ENCODE peak calls at places on chromosomes 16 and 17, in six cellular contexts. I, L, W, R, G and V are unnamed samples. For H3K4me1 and H3K27me3, the result is how much of the 10 kb centered on the place peaks cover.

GRCh38 chr17:80069886-80070177 is 31.5 kb upstream of the GAA start:
- DNase-seq in R (no peak), I (no peak), W (no peak), G (no peak), L (no peak), V (no peak)

GRCh38 chr17:13702266-13702665 is 100.5 kb upstream of the HS3ST3A1 start:
- DNase-seq in G (no peak), W (no peak), R (peak), I (no peak), L (no peak), V (no peak)

GRCh38 chr16:67667817-67668494 is 1.3 kb downstream of the C16orf86 start:
- DNase-seq in G (peak), I (peak), R (peak), L (peak), W (peak), V (peak)

GRCh38 chr16:26993988-26994387 is 72.7 kb upstream of the C16orf82 start:
- DNase-seq in I (no peak), L (no peak), G (no peak), R (no peak), W (no peak), V (no peak)

GRCh38 chr16:87380403-87380802 is 3.2 kb downstream of the FBXO31 start:
- DNase-seq in W (no peak), I (no peak), L (no peak), G (no peak), R (no peak), V (no peak)

GRCh38 chr17:51256101-51256500 is 3.7 kb downstream of the MBTD1 start:
- DNase-seq in I (no peak), W (no peak), R (peak), G (no peak), L (no peak), V (peak)

GRCh38 chr16:2953706-2954105 is 10.4 kb upstream of the KREMEN2 start:
- DNase-seq in L (no peak), G (no peak), W (no peak), I (no peak), R (no peak), V (no peak)

GRCh38 chr17:33210240-33210639 is 82.9 kb downstream of the ASIC2 start:
- DNase-seq in G (no peak), W (no peak), I (no peak), R (no peak), L (no peak), V (no peak)

GRCh38 chr16:3444032-3444388 is 530 bp downstream of the NAA60 start:
- DNase-seq in G (peak), R (peak), W (no peak), I (no peak), L (peak), V (peak)

GRCh38 chr16:69035375-69035774 is 70.1 kb upstream of the HAS3 start:
- DNase-seq in L (no peak), G (no peak), W (no peak), R (no peak), I (no peak), V (no peak)

GRCh38 chr16:66408181-66409048 is 18.7 kb upstream of the BEAN1 start:
- DNase-seq in L (no peak), R (peak), I (no peak), W (no peak), G (peak), V (peak)

GRCh38 chr17:78122221-78122990 is 6.1 kb downstream of the TMC6 start:
- DNase-seq in G (no peak), W (no peak), L (no peak), I (no peak), R (no peak), V (no peak)

GRCh38 chr16:534089-534635 is 6.7 kb downstream of the CAPN15 start:
- DNase-seq in L (peak), W (no peak), I (no peak), G (no peak), R (peak), V (peak)

GRCh38 chr17:52105601-52106000 is 52.9 kb downstream of the CA10 start:
- DNase-seq in L (no peak), R (no peak), G (no peak), I (no peak), W (no peak), V (no peak)

DNA sequence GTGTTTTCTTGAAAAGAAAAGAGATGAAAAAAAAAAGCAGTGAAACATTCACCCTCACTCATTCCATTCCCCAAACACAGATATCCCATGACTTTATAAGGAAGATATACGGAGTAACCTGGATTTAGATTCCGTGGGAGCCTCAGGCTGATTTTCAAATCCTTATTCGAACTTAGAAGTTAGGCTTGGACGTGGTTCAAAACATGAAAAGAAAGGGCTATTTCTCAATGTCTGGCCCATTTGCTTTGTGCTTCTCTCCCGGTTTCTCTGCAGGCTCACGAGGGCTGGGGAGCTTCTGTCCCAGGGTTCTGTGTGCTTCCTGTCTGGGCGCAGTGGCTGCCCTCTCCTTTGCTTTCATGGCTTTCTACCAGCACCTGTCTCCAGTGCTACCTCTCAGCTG is 33.9 kb downstream of the CUEDC1 start:
- DNase-seq in W (peak), I (no peak), G (no peak), L (no peak), R (no peak), V (no peak)
- H3K4me1 ChIP-seq in W (under half), I (under half), G (under half), L (half or more), R (under half), V (under half)

GRCh38 chr16:73179671-73180370 is 131.9 kb upstream of the ZFHX3 start:
- DNase-seq in R (no peak), I (no peak), L (peak), G (no peak), W (no peak), V (no peak)

GRCh38 chr16:73173396-73173795 is 125.5 kb upstream of the ZFHX3 start:
- DNase-seq in R (no peak), L (no peak), G (no peak), I (no peak), W (no peak), V (no peak)

GRCh38 chr16:73172621-73173312 is 124.8 kb upstream of the ZFHX3 start:
- DNase-seq in I (peak), R (peak), G (no peak), L (peak), W (peak), V (peak)

GRCh38 chr16:73176577-73177013 is 128.7 kb upstream of the ZFHX3 start:
- DNase-seq in G (no peak), R (peak), W (no peak), L (no peak), I (no peak), V (peak)

GRCh38 chr16:73177896-73178295 is 130.0 kb upstream of the ZFHX3 start:
- DNase-seq in G (no peak), I (no peak), W (no peak), R (no peak), L (no peak), V (no peak)
- H3K27ac ChIP-seq in G (no peak), I (no peak), W (no peak), R (peak), L (no peak), V (no peak)

GRCh38 chr17:38562903-38563302 is 42.8 kb downstream of the SRCIN1 start:
- DNase-seq in G (no peak), W (no peak), L (no peak), R (no peak), I (no peak), V (no peak)

GRCh38 chr17:38564869-38565268 is 40.9 kb downstream of the SRCIN1 start:
- DNase-seq in G (no peak), R (no peak), I (no peak), W (no peak), L (no peak), V (no peak)

GRCh38 chr17:38562215-38562569 is 43.6 kb downstream of the SRCIN1 start:
- DNase-seq in R (no peak), G (no peak), L (no peak), I (no peak), W (no peak), V (no peak)

GRCh38 chr17:38564254-38564605 is 41.5 kb downstream of the SRCIN1 start:
- DNase-seq in W (no peak), R (no peak), I (no peak), L (no peak), G (no peak), V (no peak)

DNA sequence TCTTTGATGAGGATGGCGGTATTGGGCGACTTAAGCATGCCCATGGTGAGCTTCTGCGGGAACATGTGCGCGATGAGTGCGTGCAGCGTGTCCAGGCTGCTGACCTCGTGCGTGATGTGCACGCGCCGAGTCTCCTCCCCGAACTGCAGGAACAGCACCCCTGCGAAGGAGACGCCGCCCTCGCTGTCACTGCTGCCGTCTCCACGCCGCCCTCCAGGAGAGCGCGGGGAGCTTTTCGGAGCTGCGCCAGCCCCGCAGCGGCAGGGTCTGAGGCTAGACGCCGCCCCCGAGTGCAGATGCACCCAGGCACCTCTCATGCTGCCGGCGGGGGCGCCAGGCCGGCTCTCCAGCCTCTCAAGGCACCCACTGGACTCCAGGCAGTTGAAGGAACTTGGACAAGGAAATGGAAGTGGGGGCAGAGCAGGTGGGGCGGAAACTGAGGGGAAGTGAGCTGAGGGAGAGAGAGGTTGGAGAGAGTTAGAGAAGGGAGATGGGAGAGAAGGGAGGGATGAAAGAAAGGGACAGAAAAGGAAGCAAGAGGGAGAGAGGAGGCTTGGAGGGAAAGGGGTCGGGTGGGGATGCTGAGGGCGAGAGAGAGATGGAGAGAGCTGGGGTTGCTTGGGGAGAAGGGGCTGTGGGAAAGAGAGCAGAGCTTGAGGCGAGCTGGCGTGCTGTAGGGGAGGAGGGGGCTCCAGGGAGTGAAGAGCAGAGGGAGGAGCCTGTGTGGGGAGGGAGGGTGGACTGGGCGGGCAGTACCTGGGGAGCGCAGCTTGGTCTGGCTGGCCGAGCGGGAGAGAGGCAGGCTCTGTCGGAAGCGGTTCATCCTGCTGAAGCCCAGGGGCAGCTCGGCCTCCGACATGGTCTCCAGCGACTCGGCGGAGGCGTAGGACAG is 42.1 kb downstream of the SRCIN1 start:
- DNase-seq in L (no peak), I (no peak), W (no peak), G (no peak), R (no peak), V (no peak)
- H3K27me3 ChIP-seq in L (half or more), I (under half), W (under half), G (half or more), R (half or more), V (half or more)

GRCh38 chr17:50207318-50207717 is 5.9 kb upstream of the COL1A1 start:
- DNase-seq in I (no peak), L (no peak), R (no peak), G (no peak), W (no peak), V (no peak)
- H3K4me1 ChIP-seq in I (under half), L (half or more), R (half or more), G (under half), W (under half), V (under half)

GRCh38 chr17:1179635-1180433 is at the start of gene ABR:
- DNase-seq in R (peak), W (no peak), G (no peak), L (peak), I (no peak), V (no peak)
- H3K27ac ChIP-seq in R (no peak), W (peak), G (no peak), L (peak), I (peak), V (no peak)

GRCh38 chr17:56598471-56598870 is 5.0 kb downstream of the NOG start:
- DNase-seq in L (no peak), G (no peak), R (no peak), W (no peak), I (no peak), V (no peak)

GRCh38 chr17:56600246-56600645 is 6.7 kb downstream of the NOG start:
- DNase-seq in G (no peak), R (no peak), L (no peak), W (no peak), I (no peak), V (no peak)

GRCh38 chr17:56599566-56599965 is 6.1 kb downstream of the NOG start:
- DNase-seq in L (no peak), R (no peak), G (no peak), I (no peak), W (no peak), V (no peak)

GRCh38 chr17:56597495-56597990 is 4.0 kb downstream of the NOG start:
- DNase-seq in L (no peak), R (peak), W (no peak), G (no peak), I (no peak), V (no peak)

GRCh38 chr17:56599093-56599492 is 5.6 kb downstream of the NOG start:
- DNase-seq in L (no peak), R (no peak), W (no peak), I (no peak), G (no peak), V (no peak)
- H3K27me3 ChIP-seq in L (half or more), R (under half), W (under half), I (half or more), G (under half), V (under half)

DNA sequence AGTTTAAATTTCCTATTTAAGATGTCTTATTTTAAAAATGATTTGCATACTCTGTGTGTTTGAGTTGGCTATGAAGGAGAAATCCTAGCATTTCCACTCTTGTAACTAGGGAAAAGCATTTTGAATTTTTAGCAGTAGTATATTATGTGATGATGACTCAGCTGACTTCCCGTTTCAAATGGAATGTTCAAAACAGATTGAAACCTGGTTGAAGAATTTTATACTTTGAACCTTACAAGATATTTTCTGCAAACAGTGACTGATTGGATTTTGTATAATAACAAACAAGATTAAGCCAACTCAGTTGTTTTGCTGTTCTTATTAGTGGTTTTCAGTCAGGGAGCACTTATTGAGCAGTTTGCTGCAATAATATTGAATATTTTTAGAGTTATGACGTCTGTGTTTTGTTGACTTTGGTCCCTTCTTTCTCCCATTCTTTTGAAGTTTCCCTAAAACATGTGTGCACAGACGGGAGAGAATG is 8.0 kb downstream of the TNRC6A start:
- DNase-seq in I (no peak), G (no peak), R (no peak), L (no peak), W (no peak), V (no peak)
- H3K4me1 ChIP-seq in I (under half), G (under half), R (under half), L (half or more), W (under half), V (under half)

GRCh38 chr17:81130385-81131288 is 34.7 kb upstream of the PVALEF start:
- DNase-seq in R (no peak), I (no peak), W (no peak), G (no peak), L (no peak), V (peak)

GRCh38 chr17:81134064-81134781 is 31.1 kb upstream of the PVALEF start:
- DNase-seq in I (no peak), L (no peak), R (no peak), G (no peak), W (no peak), V (no peak)

GRCh38 chr17:81132770-81133723 is 32.3 kb upstream of the PVALEF start:
- DNase-seq in G (no peak), L (no peak), R (no peak), I (no peak), W (no peak), V (peak)

GRCh38 chr17:81131486-81132196 is 33.7 kb upstream of the PVALEF start:
- DNase-seq in L (peak), I (no peak), R (peak), G (no peak), W (no peak), V (peak)

DNA sequence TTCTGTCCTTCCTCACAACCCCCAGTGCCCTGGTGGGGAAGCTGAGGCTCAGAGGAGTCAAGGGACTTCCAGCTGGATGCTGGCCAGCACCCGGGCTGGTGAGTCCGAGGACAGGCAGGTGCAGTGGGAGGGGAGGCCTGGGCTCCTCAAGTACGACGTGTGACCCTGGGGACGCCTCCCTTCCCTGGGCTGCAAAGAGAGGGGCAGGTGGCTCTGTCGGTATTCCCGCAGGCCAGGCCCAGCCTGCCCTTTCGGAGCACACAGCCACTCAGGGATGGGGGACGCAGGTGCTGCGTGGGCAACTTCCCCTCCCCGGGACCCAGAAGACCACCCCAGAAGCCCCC is 33.1 kb upstream of the PVALEF start:
- DNase-seq in W (no peak), R (no peak), G (no peak), L (no peak), I (no peak), V (no peak)
- H3K27ac ChIP-seq in W (peak), R (peak), G (no peak), L (no peak), I (no peak), V (peak)

GRCh38 chr16:78075800-78076199 is 23.7 kb upstream of the WWOX start:
- DNase-seq in R (no peak), W (no peak), G (no peak), L (no peak), I (no peak), V (no peak)

GRCh38 chr16:78065344-78065743 is 34.1 kb upstream of the WWOX start:
- DNase-seq in I (no peak), W (no peak), R (no peak), G (no peak), L (no peak), V (no peak)

GRCh38 chr16:78072275-78072674 is 27.2 kb upstream of the WWOX start:
- DNase-seq in R (peak), I (no peak), L (no peak), W (no peak), G (no peak), V (no peak)

GRCh38 chr16:78069913-78070312 is 29.5 kb upstream of the WWOX start:
- DNase-seq in R (no peak), L (no peak), W (no peak), I (no peak), G (no peak), V (no peak)
- H3K27me3 ChIP-seq in R (under half), L (under half), W (under half), I (under half), G (under half), V (under half)

GRCh38 chr17:7854078-7854777 is 638 bp upstream of the TMEM88 start:
- DNase-seq in I (no peak), G (no peak), R (peak), L (no peak), W (no peak), V (no peak)
- H3K4me1 ChIP-seq in I (under half), G (under half), R (under half), L (half or more), W (under half), V (under half)